ENCODE peak calls at places on chromosomes 4 and X, in ten cellular contexts. Z, A, J, R, V, I, F, O, S and D are unnamed samples.

GRCh38 chrX:24498975-24499374 is 33.9 kb downstream of the PDK3 start:
- DNase-seq in Z (no peak), A (no peak), J (peak; percentile 19), R (peak; percentile 17), V (no peak), I (no peak), F (peak; percentile 37), O (no peak), S (peak; percentile 52), D (no peak)

GRCh38 chr4:157287445-157287844 is 66.9 kb downstream of the GRIA2 start:
- DNase-seq in Z (no peak), A (no peak), J (no peak), R (no peak), V (no peak), I (no peak), F (no peak), O (no peak), S (no peak), D (no peak)

GRCh38 chr4:80099671-80100070 is 26.6 kb upstream of the ANTXR2 start:
- DNase-seq in Z (no peak), A (no peak), J (no peak), R (no peak), V (no peak), I (no peak), F (no peak), O (no peak), S (no peak), D (no peak)

GRCh38 chrX:97320305-97320704 is 436.6 kb downstream of the RPA4 start:
- DNase-seq in Z (no peak), A (no peak), J (no peak), R (no peak), V (no peak), I (no peak), F (no peak), O (no peak), S (no peak), D (no peak)

GRCh38 chr4:188417181-188417580 is 277.9 kb downstream of the TRIML1 start:
- DNase-seq in Z (no peak), A (no peak), J (no peak), R (no peak), V (peak; percentile 5), I (no peak), F (no peak), O (no peak), S (no peak), D (no peak)

GRCh38 chrX:48025561-48025960 is 18.8 kb downstream of the SPACA5 start:
- DNase-seq in Z (no peak), A (no peak), J (peak; percentile 77), R (peak; percentile 60), V (no peak), I (peak; percentile 36), F (peak; percentile 76), O (peak; percentile 20), S (peak; percentile 72), D (peak; percentile 10)

GRCh38 chr4:1991596-1992434 is 17.0 kb downstream of the NELFA start:
- DNase-seq in Z (no peak), A (no peak), J (no peak), R (no peak), V (no peak), I (no peak), F (no peak), O (no peak), S (no peak), D (no peak)

GRCh38 chrX:1207496-1208025 is 4.9 kb downstream of the CRLF2 start:
- DNase-seq in Z (no peak), A (no peak), J (no peak), R (no peak), V (no peak), I (no peak), F (no peak), O (no peak), S (peak; percentile 52), D (no peak)

GRCh38 chr4:186725422-186726149 is 1.9 kb upstream of the FAT1 start:
- DNase-seq in Z (peak; percentile 94), A (peak; percentile 81), J (peak; percentile 90), R (peak; percentile 91), V (peak; percentile 79), I (peak; percentile 87), F (no peak), O (peak; percentile 70), S (no peak), D (peak; percentile 56)

GRCh38 chr4:186724048-186724860 is 598 bp upstream of the FAT1 start:
- DNase-seq in Z (peak; percentile 92), A (peak; percentile 56), J (no peak), R (peak; percentile 56), V (peak; percentile 47), I (peak; percentile 58), F (no peak), O (no peak), S (no peak), D (no peak)

GRCh38 chr4:186724861-186725419 is 1.3 kb upstream of the FAT1 start:
- DNase-seq in Z (peak; percentile 87), A (no peak), J (peak; percentile 55), R (peak; percentile 65), V (peak; percentile 11), I (no peak), F (no peak), O (no peak), S (no peak), D (no peak)

GRCh38 chr4:186722856-186723206 is 825 bp downstream of the FAT1 start:
- DNase-seq in Z (no peak), A (no peak), J (no peak), R (peak; percentile 54), V (no peak), I (no peak), F (no peak), O (no peak), S (no peak), D (no peak)

DNA sequence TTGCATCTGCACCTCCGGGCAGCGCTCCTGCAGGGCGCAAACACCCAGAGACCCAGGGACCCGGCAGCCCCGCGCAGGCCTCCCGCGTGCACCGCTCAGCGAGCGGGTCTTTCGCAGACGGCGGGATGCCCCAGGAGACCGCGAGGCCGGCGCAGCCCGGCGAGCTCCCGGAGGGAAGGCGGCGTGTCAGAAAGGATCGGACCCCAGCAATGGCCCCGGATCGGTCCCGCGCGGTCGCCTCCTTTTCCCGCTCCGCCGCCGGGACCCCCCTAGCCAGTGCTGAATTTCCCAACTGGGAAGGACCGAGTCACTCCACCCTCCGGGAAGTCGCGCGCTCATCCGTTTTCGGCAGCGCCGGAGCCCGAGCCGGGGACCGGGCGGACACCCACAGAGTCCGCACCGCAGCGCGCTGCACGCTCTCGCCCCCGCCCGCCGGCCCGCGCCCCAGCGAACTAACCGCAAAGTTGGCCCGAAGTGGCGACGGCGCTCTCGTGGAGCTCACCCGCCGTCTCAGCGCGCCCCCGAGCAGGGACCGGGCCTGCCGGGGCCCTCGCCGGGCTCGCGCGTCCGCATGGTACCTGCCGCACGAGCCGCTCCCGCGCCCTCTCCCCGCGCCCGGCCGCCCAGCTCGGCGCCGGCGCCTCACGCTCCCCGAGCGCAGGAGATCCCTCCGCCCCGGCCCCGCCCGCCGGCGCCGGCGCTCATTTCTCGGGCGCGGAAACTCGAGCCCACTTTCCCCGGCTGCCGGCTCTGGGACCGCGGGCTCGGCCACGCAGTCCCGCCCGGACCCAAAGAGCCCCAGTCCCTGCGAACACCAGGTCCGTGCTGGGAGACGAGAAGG is at the start of gene FAT1:
- DNase-seq in Z (no peak), A (peak; percentile 73), J (peak; percentile 84), R (peak; percentile 84), V (peak; percentile 59), I (peak; percentile 71), F (no peak), O (no peak), S (no peak), D (no peak)
- TF ChIP-seq CTCF in Z (no peak), A (no peak), J (no peak), R (no peak), V (no peak), I (no peak), F (no peak), O (no peak), S (no peak), D (no peak)

GRCh38 chr4:149711588-149711987 is 104.1 kb downstream of the IQCM start:
- DNase-seq in Z (no peak), A (no peak), J (no peak), R (no peak), V (no peak), I (no peak), F (no peak), O (no peak), S (no peak), D (no peak)

GRCh38 chr4:149706942-149707341 is 108.7 kb downstream of the IQCM start:
- DNase-seq in Z (no peak), A (no peak), J (peak; percentile 24), R (peak; percentile 63), V (no peak), I (no peak), F (no peak), O (peak; percentile 32), S (no peak), D (no peak)

GRCh38 chr4:149708513-149709175 is 107.0 kb downstream of the IQCM start:
- DNase-seq in Z (no peak), A (no peak), J (peak; percentile 25), R (peak; percentile 42), V (no peak), I (no peak), F (no peak), O (no peak), S (no peak), D (peak; percentile 91)

GRCh38 chr4:149707862-149708261 is 107.8 kb downstream of the IQCM start:
- DNase-seq in Z (no peak), A (no peak), J (no peak), R (no peak), V (no peak), I (no peak), F (no peak), O (no peak), S (no peak), D (no peak)

GRCh38 chr4:149709640-149710039 is 106.0 kb downstream of the IQCM start:
- DNase-seq in Z (no peak), A (no peak), J (no peak), R (peak; percentile 13), V (no peak), I (no peak), F (no peak), O (peak; percentile 15), S (no peak), D (peak; percentile 21)
- H3K4me3 ChIP-seq in Z (no peak overlapping the region), A (no peak overlapping the region), J (no peak overlapping the region), R (no peak overlapping the region), V (no peak overlapping the region), I (no peak overlapping the region), F (no peak overlapping the region), O (no peak overlapping the region), S (no peak overlapping the region), D (no peak overlapping the region)

GRCh38 chr4:162640152-162640551 is 476.4 kb upstream of the FSTL5 start:
- DNase-seq in Z (no peak), A (no peak), J (no peak), R (no peak), V (no peak), I (no peak), F (no peak), O (no peak), S (no peak), D (no peak)

DNA sequence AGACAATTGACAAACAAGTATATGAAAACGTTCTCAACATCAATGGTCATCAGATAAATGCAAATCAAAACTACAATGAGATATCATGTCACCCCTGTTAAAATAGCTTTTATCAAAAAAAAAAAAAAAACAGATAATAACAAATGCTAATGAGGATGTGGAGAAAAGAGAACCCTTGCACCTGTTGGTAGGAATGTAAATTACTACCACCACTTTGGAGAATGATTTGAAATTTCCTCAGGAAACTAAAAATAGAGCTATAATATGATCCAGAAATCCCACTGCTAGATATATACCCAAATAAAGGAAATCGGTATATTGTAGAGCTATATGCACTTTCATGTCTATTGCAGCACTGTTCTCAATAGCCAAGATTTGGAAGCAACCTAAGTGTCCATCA is 470.6 kb upstream of the FSTL5 start:
- DNase-seq in Z (no peak), A (no peak), J (no peak), R (no peak), V (no peak), I (no peak), F (no peak), O (no peak), S (no peak), D (no peak)
- TF ChIP-seq CTCF in Z (no peak), A (no peak), J (no peak), R (no peak), V (no peak), I (no peak), F (no peak), O (no peak), S (no peak), D (no peak)

GRCh38 chrX:101217689-101218088 is 1.9 kb upstream of the DRP2 start:
- DNase-seq in Z (no peak), A (no peak), J (no peak), R (no peak), V (no peak), I (no peak), F (no peak), O (no peak), S (no peak), D (no peak)

GRCh38 chrX:101223226-101223625 is 3.6 kb downstream of the DRP2 start:
- DNase-seq in Z (no peak), A (no peak), J (no peak), R (no peak), V (no peak), I (no peak), F (no peak), O (no peak), S (peak; percentile 4), D (no peak)

GRCh38 chrX:101219840-101220191 is 230 bp downstream of the DRP2 start:
- DNase-seq in Z (no peak), A (no peak), J (peak; percentile 63), R (peak; percentile 62), V (no peak), I (no peak), F (no peak), O (no peak), S (no peak), D (no peak)

GRCh38 chrX:101220881-101221280 is 1.3 kb downstream of the DRP2 start:
- DNase-seq in Z (no peak), A (no peak), J (no peak), R (no peak), V (no peak), I (peak; percentile 30), F (no peak), O (no peak), S (no peak), D (no peak)

GRCh38 chrX:101219116-101219839 is at the start of gene DRP2:
- DNase-seq in Z (no peak), A (no peak), J (peak; percentile 69), R (peak; percentile 47), V (no peak), I (no peak), F (no peak), O (no peak), S (no peak), D (no peak)
- H3K4me3 ChIP-seq in Z (no peak within 1 kb of the TSS), A (no peak within 1 kb of the TSS), J (peak within 1 kb of the TSS; percentile 47), R (peak within 1 kb of the TSS; percentile 32), V (no peak within 1 kb of the TSS), I (no peak within 1 kb of the TSS), F (no peak within 1 kb of the TSS), O (peak within 1 kb of the TSS; percentile 51), S (no peak within 1 kb of the TSS), D (no peak within 1 kb of the TSS)